ENCODE peak calls at places on chromosome 3, in ten cellular contexts. One of them, this sample, is unnamed.

GRCh38 chr3:197308591-197308990 is 10.2 kb upstream of the DLG1 start:
- DNase-seq in KBM-7: no peak
- DNase-seq in lower lobe of right lung: no peak
- DNase-seq in T-helper 17 cell: no peak
- DNase-seq in activated naive CD4-positive, alpha-beta T cell treated with Interleukin-2 at 50 U/mL for 16 hours: no peak
- DNase-seq in ELF-1: no peak
- DNase-seq in iris pigment epithelial cell: peak; percentile 91
- DNase-seq in right cardiac atrium: no peak
- DNase-seq in stimulated activated CD8-positive, alpha-beta memory T cell treated with anti-CD3 and anti-CD28 coated beads, Interleukin-4, amount 100 ng/mL, for 4 hours: no peak
- DNase-seq in effector CD4-positive, alpha-beta T cell: no peak
- DNase-seq in this sample: no peak

GRCh38 chr3:148309390-148310035 is 388.2 kb upstream of the AGTR1 start:
- DNase-seq in lower lobe of right lung: no peak
- DNase-seq in T-helper 17 cell: no peak
- DNase-seq in stimulated activated CD8-positive, alpha-beta memory T cell treated with anti-CD3 and anti-CD28 coated beads, Interleukin-4, amount 100 ng/mL, for 4 hours: no peak
- DNase-seq in right cardiac atrium: no peak
- DNase-seq in KBM-7: peak; percentile 53
- DNase-seq in iris pigment epithelial cell: peak; percentile 52
- DNase-seq in ELF-1: peak; percentile 22
- DNase-seq in activated naive CD4-positive, alpha-beta T cell treated with Interleukin-2 at 50 U/mL for 16 hours: no peak
- DNase-seq in effector CD4-positive, alpha-beta T cell: no peak
- DNase-seq in this sample: no peak

GRCh38 chr3:124395584-124396340 is 334.5 kb upstream of the UMPS start:
- DNase-seq in activated naive CD4-positive, alpha-beta T cell treated with Interleukin-2 at 50 U/mL for 16 hours: no peak
- DNase-seq in lower lobe of right lung: no peak
- DNase-seq in effector CD4-positive, alpha-beta T cell: no peak
- DNase-seq in KBM-7: no peak
- DNase-seq in iris pigment epithelial cell: no peak
- DNase-seq in stimulated activated CD8-positive, alpha-beta memory T cell treated with anti-CD3 and anti-CD28 coated beads, Interleukin-4, amount 100 ng/mL, for 4 hours: no peak
- DNase-seq in ELF-1: no peak
- DNase-seq in right cardiac atrium: peak; percentile 80
- DNase-seq in T-helper 17 cell: no peak
- DNase-seq in this sample: no peak

GRCh38 chr3:5084224-5084623 is 37.9 kb upstream of the ARL8B start:
- DNase-seq in ELF-1: no peak
- DNase-seq in KBM-7: no peak
- DNase-seq in effector CD4-positive, alpha-beta T cell: no peak
- DNase-seq in T-helper 17 cell: no peak
- DNase-seq in stimulated activated CD8-positive, alpha-beta memory T cell treated with anti-CD3 and anti-CD28 coated beads, Interleukin-4, amount 100 ng/mL, for 4 hours: no peak
- DNase-seq in iris pigment epithelial cell: no peak
- DNase-seq in right cardiac atrium: no peak
- DNase-seq in lower lobe of right lung: no peak
- DNase-seq in activated naive CD4-positive, alpha-beta T cell treated with Interleukin-2 at 50 U/mL for 16 hours: no peak
- DNase-seq in this sample: no peak

GRCh38 chr3:67558429-67558828 is 96.0 kb downstream of the SUCLG2 start:
- DNase-seq in right cardiac atrium: no peak
- DNase-seq in effector CD4-positive, alpha-beta T cell: no peak
- DNase-seq in ELF-1: no peak
- DNase-seq in activated naive CD4-positive, alpha-beta T cell treated with Interleukin-2 at 50 U/mL for 16 hours: no peak
- DNase-seq in stimulated activated CD8-positive, alpha-beta memory T cell treated with anti-CD3 and anti-CD28 coated beads, Interleukin-4, amount 100 ng/mL, for 4 hours: no peak
- DNase-seq in T-helper 17 cell: no peak
- DNase-seq in iris pigment epithelial cell: peak; percentile 68
- DNase-seq in KBM-7: no peak
- DNase-seq in lower lobe of right lung: no peak
- DNase-seq in this sample: no peak

GRCh38 chr3:134333522-134334181 is 40.6 kb downstream of the AMOTL2 start:
- DNase-seq in KBM-7: no peak
- DNase-seq in stimulated activated CD8-positive, alpha-beta memory T cell treated with anti-CD3 and anti-CD28 coated beads, Interleukin-4, amount 100 ng/mL, for 4 hours: no peak
- DNase-seq in iris pigment epithelial cell: peak; percentile 58
- DNase-seq in lower lobe of right lung: no peak
- DNase-seq in right cardiac atrium: peak; percentile 67
- DNase-seq in effector CD4-positive, alpha-beta T cell: no peak
- DNase-seq in T-helper 17 cell: no peak
- DNase-seq in ELF-1: peak; percentile 91
- DNase-seq in activated naive CD4-positive, alpha-beta T cell treated with Interleukin-2 at 50 U/mL for 16 hours: no peak
- DNase-seq in this sample: no peak

GRCh38 chr3:32366638-32367368 is 24.9 kb upstream of the CMTM7 start:
- DNase-seq in stimulated activated CD8-positive, alpha-beta memory T cell treated with anti-CD3 and anti-CD28 coated beads, Interleukin-4, amount 100 ng/mL, for 4 hours: no peak
- DNase-seq in ELF-1: no peak
- DNase-seq in lower lobe of right lung: no peak
- DNase-seq in right cardiac atrium: no peak
- DNase-seq in KBM-7: no peak
- DNase-seq in iris pigment epithelial cell: peak; percentile 46
- DNase-seq in T-helper 17 cell: no peak
- DNase-seq in activated naive CD4-positive, alpha-beta T cell treated with Interleukin-2 at 50 U/mL for 16 hours: no peak
- DNase-seq in effector CD4-positive, alpha-beta T cell: no peak
- DNase-seq in this sample: no peak

GRCh38 chr3:133894334-133895207 is 1.1 kb downstream of the RAB6B start:
- DNase-seq in ELF-1: peak; percentile 58
- DNase-seq in effector CD4-positive, alpha-beta T cell: no peak
- DNase-seq in stimulated activated CD8-positive, alpha-beta memory T cell treated with anti-CD3 and anti-CD28 coated beads, Interleukin-4, amount 100 ng/mL, for 4 hours: no peak
- DNase-seq in right cardiac atrium: no peak
- DNase-seq in activated naive CD4-positive, alpha-beta T cell treated with Interleukin-2 at 50 U/mL for 16 hours: no peak
- DNase-seq in T-helper 17 cell: no peak
- DNase-seq in lower lobe of right lung: peak; percentile 42
- DNase-seq in iris pigment epithelial cell: no peak
- DNase-seq in KBM-7: no peak
- DNase-seq in this sample: no peak

GRCh38 chr3:35184775-35185174 is 454.6 kb upstream of the ARPP21 start:
- DNase-seq in lower lobe of right lung: no peak
- DNase-seq in effector CD4-positive, alpha-beta T cell: no peak
- DNase-seq in activated naive CD4-positive, alpha-beta T cell treated with Interleukin-2 at 50 U/mL for 16 hours: no peak
- DNase-seq in iris pigment epithelial cell: peak; percentile 59
- DNase-seq in right cardiac atrium: no peak
- DNase-seq in stimulated activated CD8-positive, alpha-beta memory T cell treated with anti-CD3 and anti-CD28 coated beads, Interleukin-4, amount 100 ng/mL, for 4 hours: no peak
- DNase-seq in T-helper 17 cell: no peak
- DNase-seq in KBM-7: no peak
- DNase-seq in ELF-1: no peak
- DNase-seq in this sample: no peak

GRCh38 chr3:139758654-139759291 is 81.0 kb upstream of the NMNAT3 start:
- DNase-seq in lower lobe of right lung: no peak
- DNase-seq in stimulated activated CD8-positive, alpha-beta memory T cell treated with anti-CD3 and anti-CD28 coated beads, Interleukin-4, amount 100 ng/mL, for 4 hours: no peak
- DNase-seq in KBM-7: no peak
- DNase-seq in effector CD4-positive, alpha-beta T cell: no peak
- DNase-seq in iris pigment epithelial cell: peak; percentile 89
- DNase-seq in right cardiac atrium: no peak
- DNase-seq in ELF-1: peak; percentile 85
- DNase-seq in activated naive CD4-positive, alpha-beta T cell treated with Interleukin-2 at 50 U/mL for 16 hours: no peak
- DNase-seq in T-helper 17 cell: no peak
- DNase-seq in this sample: no peak

GRCh38 chr3:62201438-62202035 is 171.8 kb downstream of the FEZF2 start:
- DNase-seq in right cardiac atrium: no peak
- DNase-seq in ELF-1: no peak
- DNase-seq in stimulated activated CD8-positive, alpha-beta memory T cell treated with anti-CD3 and anti-CD28 coated beads, Interleukin-4, amount 100 ng/mL, for 4 hours: no peak
- DNase-seq in effector CD4-positive, alpha-beta T cell: no peak
- DNase-seq in KBM-7: peak; percentile 53
- DNase-seq in lower lobe of right lung: no peak
- DNase-seq in iris pigment epithelial cell: peak; percentile 34
- DNase-seq in T-helper 17 cell: no peak
- DNase-seq in activated naive CD4-positive, alpha-beta T cell treated with Interleukin-2 at 50 U/mL for 16 hours: no peak
- DNase-seq in this sample: no peak

GRCh38 chr3:114764056-114764492 is 383.0 kb downstream of the ZBTB20 start:
- DNase-seq in iris pigment epithelial cell: peak; percentile 38
- DNase-seq in lower lobe of right lung: no peak
- DNase-seq in T-helper 17 cell: no peak
- DNase-seq in KBM-7: no peak
- DNase-seq in activated naive CD4-positive, alpha-beta T cell treated with Interleukin-2 at 50 U/mL for 16 hours: no peak
- DNase-seq in stimulated activated CD8-positive, alpha-beta memory T cell treated with anti-CD3 and anti-CD28 coated beads, Interleukin-4, amount 100 ng/mL, for 4 hours: no peak
- DNase-seq in effector CD4-positive, alpha-beta T cell: no peak
- DNase-seq in right cardiac atrium: no peak
- DNase-seq in ELF-1: no peak
- DNase-seq in this sample: no peak

GRCh38 chr3:4644954-4645353 is 151.8 kb downstream of the ITPR1 start:
- DNase-seq in iris pigment epithelial cell: peak; percentile 16
- DNase-seq in activated naive CD4-positive, alpha-beta T cell treated with Interleukin-2 at 50 U/mL for 16 hours: no peak
- DNase-seq in KBM-7: no peak
- DNase-seq in lower lobe of right lung: no peak
- DNase-seq in ELF-1: no peak
- DNase-seq in T-helper 17 cell: no peak
- DNase-seq in right cardiac atrium: no peak
- DNase-seq in effector CD4-positive, alpha-beta T cell: no peak
- DNase-seq in stimulated activated CD8-positive, alpha-beta memory T cell treated with anti-CD3 and anti-CD28 coated beads, Interleukin-4, amount 100 ng/mL, for 4 hours: no peak
- DNase-seq in this sample: no peak

GRCh38 chr3:187912007-187912406 is 166.7 kb upstream of the BCL6 start:
- DNase-seq in lower lobe of right lung: no peak
- DNase-seq in right cardiac atrium: no peak
- DNase-seq in stimulated activated CD8-positive, alpha-beta memory T cell treated with anti-CD3 and anti-CD28 coated beads, Interleukin-4, amount 100 ng/mL, for 4 hours: no peak
- DNase-seq in iris pigment epithelial cell: no peak
- DNase-seq in T-helper 17 cell: no peak
- DNase-seq in KBM-7: no peak
- DNase-seq in effector CD4-positive, alpha-beta T cell: no peak
- DNase-seq in activated naive CD4-positive, alpha-beta T cell treated with Interleukin-2 at 50 U/mL for 16 hours: no peak
- DNase-seq in ELF-1: no peak
- DNase-seq in this sample: no peak

GRCh38 chr3:132519914-132520313 is 77.2 kb upstream of the ACKR4 start:
- DNase-seq in ELF-1: no peak
- DNase-seq in KBM-7: no peak
- DNase-seq in lower lobe of right lung: no peak
- DNase-seq in effector CD4-positive, alpha-beta T cell: no peak
- DNase-seq in stimulated activated CD8-positive, alpha-beta memory T cell treated with anti-CD3 and anti-CD28 coated beads, Interleukin-4, amount 100 ng/mL, for 4 hours: no peak
- DNase-seq in T-helper 17 cell: no peak
- DNase-seq in right cardiac atrium: no peak
- DNase-seq in activated naive CD4-positive, alpha-beta T cell treated with Interleukin-2 at 50 U/mL for 16 hours: no peak
- DNase-seq in iris pigment epithelial cell: no peak
- DNase-seq in this sample: no peak

GRCh38 chr3:79983063-79983561 is 215.3 kb upstream of the ROBO1 start:
- DNase-seq in ELF-1: no peak
- DNase-seq in right cardiac atrium: no peak
- DNase-seq in activated naive CD4-positive, alpha-beta T cell treated with Interleukin-2 at 50 U/mL for 16 hours: no peak
- DNase-seq in effector CD4-positive, alpha-beta T cell: no peak
- DNase-seq in KBM-7: no peak
- DNase-seq in stimulated activated CD8-positive, alpha-beta memory T cell treated with anti-CD3 and anti-CD28 coated beads, Interleukin-4, amount 100 ng/mL, for 4 hours: no peak
- DNase-seq in T-helper 17 cell: no peak
- DNase-seq in iris pigment epithelial cell: peak; percentile 35
- DNase-seq in lower lobe of right lung: no peak
- DNase-seq in this sample: no peak

GRCh38 chr3:127121221-127121647 is 71.7 kb upstream of the PRR23E start:
- DNase-seq in lower lobe of right lung: no peak
- DNase-seq in T-helper 17 cell: no peak
- DNase-seq in ELF-1: no peak
- DNase-seq in KBM-7: no peak
- DNase-seq in iris pigment epithelial cell: no peak
- DNase-seq in activated naive CD4-positive, alpha-beta T cell treated with Interleukin-2 at 50 U/mL for 16 hours: no peak
- DNase-seq in effector CD4-positive, alpha-beta T cell: no peak
- DNase-seq in right cardiac atrium: peak; percentile 68
- DNase-seq in stimulated activated CD8-positive, alpha-beta memory T cell treated with anti-CD3 and anti-CD28 coated beads, Interleukin-4, amount 100 ng/mL, for 4 hours: no peak
- DNase-seq in this sample: no peak

GRCh38 chr3:140334530-140334929 is 343.3 kb upstream of the TRIM42 start:
- DNase-seq in right cardiac atrium: no peak
- DNase-seq in KBM-7: no peak
- DNase-seq in iris pigment epithelial cell: no peak
- DNase-seq in ELF-1: no peak
- DNase-seq in activated naive CD4-positive, alpha-beta T cell treated with Interleukin-2 at 50 U/mL for 16 hours: no peak
- DNase-seq in lower lobe of right lung: no peak
- DNase-seq in stimulated activated CD8-positive, alpha-beta memory T cell treated with anti-CD3 and anti-CD28 coated beads, Interleukin-4, amount 100 ng/mL, for 4 hours: no peak
- DNase-seq in effector CD4-positive, alpha-beta T cell: no peak
- DNase-seq in T-helper 17 cell: no peak
- DNase-seq in this sample: no peak

GRCh38 chr3:9782777-9783176 is 9.5 kb downstream of the TADA3 start:
- DNase-seq in KBM-7: peak; percentile 43
- DNase-seq in activated naive CD4-positive, alpha-beta T cell treated with Interleukin-2 at 50 U/mL for 16 hours: no peak
- DNase-seq in right cardiac atrium: no peak
- DNase-seq in T-helper 17 cell: no peak
- DNase-seq in lower lobe of right lung: no peak
- DNase-seq in stimulated activated CD8-positive, alpha-beta memory T cell treated with anti-CD3 and anti-CD28 coated beads, Interleukin-4, amount 100 ng/mL, for 4 hours: no peak
- DNase-seq in iris pigment epithelial cell: no peak
- DNase-seq in effector CD4-positive, alpha-beta T cell: no peak
- DNase-seq in ELF-1: no peak
- DNase-seq in this sample: no peak

GRCh38 chr3:61407397-61407796 is 154.0 kb upstream of the PTPRG start:
- DNase-seq in ELF-1: no peak
- DNase-seq in right cardiac atrium: no peak
- DNase-seq in iris pigment epithelial cell: no peak
- DNase-seq in effector CD4-positive, alpha-beta T cell: no peak
- DNase-seq in T-helper 17 cell: no peak
- DNase-seq in activated naive CD4-positive, alpha-beta T cell treated with Interleukin-2 at 50 U/mL for 16 hours: no peak
- DNase-seq in stimulated activated CD8-positive, alpha-beta memory T cell treated with anti-CD3 and anti-CD28 coated beads, Interleukin-4, amount 100 ng/mL, for 4 hours: no peak
- DNase-seq in lower lobe of right lung: no peak
- DNase-seq in KBM-7: no peak
- DNase-seq in this sample: no peak

GRCh38 chr3:38127611-38128302 is 9.2 kb downstream of the ACAA1 start:
- DNase-seq in lower lobe of right lung: peak; percentile 69
- DNase-seq in ELF-1: no peak
- DNase-seq in T-helper 17 cell: no peak
- DNase-seq in right cardiac atrium: no peak
- DNase-seq in stimulated activated CD8-positive, alpha-beta memory T cell treated with anti-CD3 and anti-CD28 coated beads, Interleukin-4, amount 100 ng/mL, for 4 hours: no peak
- DNase-seq in activated naive CD4-positive, alpha-beta T cell treated with Interleukin-2 at 50 U/mL for 16 hours: no peak
- DNase-seq in KBM-7: no peak
- DNase-seq in effector CD4-positive, alpha-beta T cell: no peak
- DNase-seq in iris pigment epithelial cell: peak; percentile 20
- DNase-seq in this sample: no peak

GRCh38 chr3:31636693-31637442 is 104.1 kb downstream of the STT3B start:
- DNase-seq in right cardiac atrium: no peak
- DNase-seq in T-helper 17 cell: no peak
- DNase-seq in KBM-7: no peak
- DNase-seq in lower lobe of right lung: no peak
- DNase-seq in activated naive CD4-positive, alpha-beta T cell treated with Interleukin-2 at 50 U/mL for 16 hours: no peak
- DNase-seq in stimulated activated CD8-positive, alpha-beta memory T cell treated with anti-CD3 and anti-CD28 coated beads, Interleukin-4, amount 100 ng/mL, for 4 hours: no peak
- DNase-seq in ELF-1: no peak
- DNase-seq in effector CD4-positive, alpha-beta T cell: no peak
- DNase-seq in iris pigment epithelial cell: no peak
- DNase-seq in this sample: no peak

GRCh38 chr3:128337305-128337704 is 129.4 kb downstream of the DNAJB8 start:
- DNase-seq in ELF-1: no peak
- DNase-seq in KBM-7: no peak
- DNase-seq in activated naive CD4-positive, alpha-beta T cell treated with Interleukin-2 at 50 U/mL for 16 hours: no peak
- DNase-seq in stimulated activated CD8-positive, alpha-beta memory T cell treated with anti-CD3 and anti-CD28 coated beads, Interleukin-4, amount 100 ng/mL, for 4 hours: no peak
- DNase-seq in right cardiac atrium: no peak
- DNase-seq in iris pigment epithelial cell: no peak
- DNase-seq in lower lobe of right lung: peak; percentile 21
- DNase-seq in T-helper 17 cell: no peak
- DNase-seq in effector CD4-positive, alpha-beta T cell: no peak
- DNase-seq in this sample: no peak

GRCh38 chr3:33355611-33356010 is 78.4 kb downstream of the FBXL2 start:
- DNase-seq in activated naive CD4-positive, alpha-beta T cell treated with Interleukin-2 at 50 U/mL for 16 hours: no peak
- DNase-seq in stimulated activated CD8-positive, alpha-beta memory T cell treated with anti-CD3 and anti-CD28 coated beads, Interleukin-4, amount 100 ng/mL, for 4 hours: no peak
- DNase-seq in effector CD4-positive, alpha-beta T cell: no peak
- DNase-seq in iris pigment epithelial cell: peak; percentile 79
- DNase-seq in lower lobe of right lung: no peak
- DNase-seq in KBM-7: no peak
- DNase-seq in right cardiac atrium: no peak
- DNase-seq in T-helper 17 cell: no peak
- DNase-seq in ELF-1: no peak
- DNase-seq in this sample: no peak

GRCh38 chr3:170631755-170632488 is 46.0 kb upstream of the SLC7A14 start:
- DNase-seq in lower lobe of right lung: no peak
- DNase-seq in KBM-7: no peak
- DNase-seq in T-helper 17 cell: no peak
- DNase-seq in stimulated activated CD8-positive, alpha-beta memory T cell treated with anti-CD3 and anti-CD28 coated beads, Interleukin-4, amount 100 ng/mL, for 4 hours: no peak
- DNase-seq in ELF-1: no peak
- DNase-seq in effector CD4-positive, alpha-beta T cell: no peak
- DNase-seq in activated naive CD4-positive, alpha-beta T cell treated with Interleukin-2 at 50 U/mL for 16 hours: no peak
- DNase-seq in iris pigment epithelial cell: no peak
- DNase-seq in right cardiac atrium: no peak
- DNase-seq in this sample: no peak

GRCh38 chr3:98655666-98656065 is 62.3 kb upstream of the CPOX start:
- DNase-seq in lower lobe of right lung: no peak
- DNase-seq in activated naive CD4-positive, alpha-beta T cell treated with Interleukin-2 at 50 U/mL for 16 hours: no peak
- DNase-seq in stimulated activated CD8-positive, alpha-beta memory T cell treated with anti-CD3 and anti-CD28 coated beads, Interleukin-4, amount 100 ng/mL, for 4 hours: no peak
- DNase-seq in iris pigment epithelial cell: peak; percentile 87
- DNase-seq in right cardiac atrium: no peak
- DNase-seq in T-helper 17 cell: no peak
- DNase-seq in ELF-1: no peak
- DNase-seq in effector CD4-positive, alpha-beta T cell: no peak
- DNase-seq in KBM-7: no peak
- DNase-seq in this sample: no peak

GRCh38 chr3:180678231-180678630 is 1.1 kb downstream of the CCDC39 start:
- DNase-seq in T-helper 17 cell: no peak
- DNase-seq in KBM-7: no peak
- DNase-seq in stimulated activated CD8-positive, alpha-beta memory T cell treated with anti-CD3 and anti-CD28 coated beads, Interleukin-4, amount 100 ng/mL, for 4 hours: no peak
- DNase-seq in effector CD4-positive, alpha-beta T cell: no peak
- DNase-seq in activated naive CD4-positive, alpha-beta T cell treated with Interleukin-2 at 50 U/mL for 16 hours: no peak
- DNase-seq in iris pigment epithelial cell: no peak
- DNase-seq in right cardiac atrium: no peak
- DNase-seq in lower lobe of right lung: no peak
- DNase-seq in ELF-1: no peak
- DNase-seq in this sample: no peak

GRCh38 chr3:137992592-137992991 is 17.4 kb upstream of the CLDN18 start:
- DNase-seq in activated naive CD4-positive, alpha-beta T cell treated with Interleukin-2 at 50 U/mL for 16 hours: no peak
- DNase-seq in stimulated activated CD8-positive, alpha-beta memory T cell treated with anti-CD3 and anti-CD28 coated beads, Interleukin-4, amount 100 ng/mL, for 4 hours: no peak
- DNase-seq in ELF-1: no peak
- DNase-seq in lower lobe of right lung: no peak
- DNase-seq in right cardiac atrium: no peak
- DNase-seq in KBM-7: no peak
- DNase-seq in T-helper 17 cell: no peak
- DNase-seq in iris pigment epithelial cell: no peak
- DNase-seq in effector CD4-positive, alpha-beta T cell: no peak
- DNase-seq in this sample: no peak